ENCODE peak calls at places on chromosomes 13 and 19, in eight cellular contexts. One of them, this sample, is unnamed. For H3K4me1, the result is how much of the 10 kb centered on the place peaks cover.

GRCh38 chr19:35451278-35452096 is 3.4 kb downstream of the FFAR2 start:
- DNase-seq in fibroblast of lung: no peak
- DNase-seq in uterus: no peak
- DNase-seq in heart right ventricle: no peak
- DNase-seq in left lung: no peak
- DNase-seq in lung: no peak
- DNase-seq in left ventricle myocardium inferior: no peak
- DNase-seq in tibial nerve: no peak
- DNase-seq in this sample: no peak

GRCh38 chr13:33494596-33495214 is 209.2 kb upstream of the STARD13 start:
- DNase-seq in fibroblast of lung: peak
- DNase-seq in uterus: no peak
- DNase-seq in heart right ventricle: no peak
- DNase-seq in left lung: no peak
- DNase-seq in lung: no peak
- DNase-seq in left ventricle myocardium inferior: peak
- DNase-seq in tibial nerve: no peak
- DNase-seq in this sample: no peak

GRCh38 chr19:11479470-11480080 is 1.3 kb downstream of the ELAVL3 start:
- DNase-seq in fibroblast of lung: no peak
- DNase-seq in uterus: no peak
- DNase-seq in heart right ventricle: peak
- DNase-seq in left lung: no peak
- DNase-seq in lung: no peak
- DNase-seq in left ventricle myocardium inferior: peak
- DNase-seq in tibial nerve: no peak
- DNase-seq in this sample: peak

GRCh38 chr13:81133066-81133465 is 792.1 kb upstream of the SPRY2 start:
- DNase-seq in fibroblast of lung: peak
- DNase-seq in uterus: no peak
- DNase-seq in heart right ventricle: no peak
- DNase-seq in left lung: no peak
- DNase-seq in lung: no peak
- DNase-seq in left ventricle myocardium inferior: no peak
- DNase-seq in tibial nerve: no peak
- DNase-seq in this sample: no peak

GRCh38 chr19:55131421-55131820 is 14.0 kb upstream of the PPP1R12C start:
- DNase-seq in fibroblast of lung: peak
- DNase-seq in uterus: no peak
- DNase-seq in heart right ventricle: no peak
- DNase-seq in left lung: no peak
- DNase-seq in lung: no peak
- DNase-seq in left ventricle myocardium inferior: no peak
- DNase-seq in tibial nerve: no peak
- DNase-seq in this sample: no peak

GRCh38 chr13:27011661-27012060 is 159.9 kb downstream of the USP12 start:
- DNase-seq in fibroblast of lung: no peak
- DNase-seq in uterus: no peak
- DNase-seq in heart right ventricle: no peak
- DNase-seq in left lung: no peak
- DNase-seq in lung: no peak
- DNase-seq in left ventricle myocardium inferior: no peak
- DNase-seq in tibial nerve: no peak
- DNase-seq in this sample: no peak

GRCh38 chr13:91544723-91545122 is 146.3 kb downstream of the GPC5 start:
- DNase-seq in fibroblast of lung: no peak
- DNase-seq in uterus: no peak
- DNase-seq in heart right ventricle: no peak
- DNase-seq in left lung: no peak
- DNase-seq in lung: no peak
- DNase-seq in left ventricle myocardium inferior: no peak
- DNase-seq in tibial nerve: no peak
- DNase-seq in this sample: no peak

GRCh38 chr13:31096624-31097302 is 64.9 kb downstream of the HSPH1 start:
- DNase-seq in fibroblast of lung: no peak
- DNase-seq in uterus: no peak
- DNase-seq in heart right ventricle: no peak
- DNase-seq in left lung: peak
- DNase-seq in lung: no peak
- DNase-seq in left ventricle myocardium inferior: no peak
- DNase-seq in tibial nerve: no peak
- DNase-seq in this sample: no peak

GRCh38 chr19:48991823-48992570 is 1.1 kb downstream of the GYS1 start:
- DNase-seq in fibroblast of lung: peak
- DNase-seq in uterus: peak
- DNase-seq in heart right ventricle: peak
- DNase-seq in left lung: peak
- DNase-seq in lung: peak
- DNase-seq in left ventricle myocardium inferior: peak
- DNase-seq in tibial nerve: peak
- DNase-seq in this sample: no peak

GRCh38 chr13:110284809-110285519 is 22.0 kb downstream of the COL4A1 start:
- DNase-seq in fibroblast of lung: no peak
- DNase-seq in uterus: no peak
- DNase-seq in heart right ventricle: no peak
- DNase-seq in left lung: no peak
- DNase-seq in lung: no peak
- DNase-seq in left ventricle myocardium inferior: no peak
- DNase-seq in tibial nerve: no peak
- DNase-seq in this sample: no peak
- H3K4me1 ChIP-seq in fibroblast of lung: under half
- H3K4me1 ChIP-seq in uterus: under half
- H3K4me1 ChIP-seq in heart right ventricle: half or more
- H3K4me1 ChIP-seq in left lung: under half
- H3K4me1 ChIP-seq in lung: under half
- H3K4me1 ChIP-seq in left ventricle myocardium inferior: half or more
- H3K4me1 ChIP-seq in tibial nerve: under half
- H3K4me1 ChIP-seq in this sample: under half

DNA sequence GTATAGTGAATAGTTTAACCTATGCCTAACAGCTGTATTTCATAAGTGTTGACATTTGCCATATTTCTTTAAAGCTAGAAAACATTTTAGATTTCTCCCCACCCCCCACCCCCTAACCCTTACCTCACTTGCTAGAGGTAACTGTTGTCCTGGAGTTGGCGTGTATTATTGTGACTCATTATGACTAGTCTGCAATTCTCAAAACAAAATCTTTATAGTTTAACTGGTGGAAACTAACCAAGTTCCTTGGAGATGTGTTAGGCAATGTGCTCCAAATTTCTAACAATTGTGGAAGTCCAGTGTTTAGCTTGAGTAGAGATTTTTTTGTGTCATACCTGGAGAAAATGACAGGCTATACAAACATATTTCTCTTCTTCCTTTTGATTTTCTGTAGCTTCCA is 38.0 kb downstream of the KCTD4 start:
- DNase-seq in fibroblast of lung: peak
- DNase-seq in uterus: no peak
- DNase-seq in heart right ventricle: no peak
- DNase-seq in left lung: no peak
- DNase-seq in lung: no peak
- DNase-seq in left ventricle myocardium inferior: no peak
- DNase-seq in tibial nerve: no peak
- DNase-seq in this sample: no peak
- H3K27ac ChIP-seq in fibroblast of lung: peak
- H3K27ac ChIP-seq in uterus: peak
- H3K27ac ChIP-seq in heart right ventricle: no peak
- H3K27ac ChIP-seq in left lung: peak
- H3K27ac ChIP-seq in lung: no peak
- H3K27ac ChIP-seq in left ventricle myocardium inferior: no peak
- H3K27ac ChIP-seq in tibial nerve: peak
- H3K27ac ChIP-seq in this sample: peak

GRCh38 chr19:5645409-5645808 is 22.5 kb downstream of the SAFB start:
- DNase-seq in fibroblast of lung: no peak
- DNase-seq in uterus: no peak
- DNase-seq in heart right ventricle: no peak
- DNase-seq in left lung: no peak
- DNase-seq in lung: no peak
- DNase-seq in left ventricle myocardium inferior: no peak
- DNase-seq in tibial nerve: no peak
- DNase-seq in this sample: no peak
- TF ChIP-seq CTCF in fibroblast of lung: no peak
- TF ChIP-seq CTCF in uterus: no peak
- TF ChIP-seq CTCF in heart right ventricle: no peak
- TF ChIP-seq CTCF in left lung: no peak
- TF ChIP-seq CTCF in lung: no peak
- TF ChIP-seq CTCF in left ventricle myocardium inferior: no peak
- TF ChIP-seq CTCF in tibial nerve: no peak
- TF ChIP-seq CTCF in this sample: no peak

GRCh38 chr13:99507054-99507453 is 5.8 kb downstream of the TM9SF2 start:
- DNase-seq in fibroblast of lung: no peak
- DNase-seq in uterus: no peak
- DNase-seq in heart right ventricle: no peak
- DNase-seq in left lung: no peak
- DNase-seq in lung: no peak
- DNase-seq in left ventricle myocardium inferior: no peak
- DNase-seq in tibial nerve: no peak
- DNase-seq in this sample: no peak
- H3K4me1 ChIP-seq in fibroblast of lung: under half
- H3K4me1 ChIP-seq in uterus: under half
- H3K4me1 ChIP-seq in heart right ventricle: under half
- H3K4me1 ChIP-seq in left lung: under half
- H3K4me1 ChIP-seq in lung: under half
- H3K4me1 ChIP-seq in left ventricle myocardium inferior: half or more
- H3K4me1 ChIP-seq in tibial nerve: under half
- H3K4me1 ChIP-seq in this sample: half or more

GRCh38 chr13:60019119-60019993 is 144.4 kb downstream of the DIAPH3 start:
- DNase-seq in fibroblast of lung: peak
- DNase-seq in uterus: no peak
- DNase-seq in heart right ventricle: no peak
- DNase-seq in left lung: no peak
- DNase-seq in lung: no peak
- DNase-seq in left ventricle myocardium inferior: no peak
- DNase-seq in tibial nerve: no peak
- DNase-seq in this sample: no peak
- H3K27ac ChIP-seq in fibroblast of lung: no peak
- H3K27ac ChIP-seq in uterus: no peak
- H3K27ac ChIP-seq in heart right ventricle: no peak
- H3K27ac ChIP-seq in left lung: peak
- H3K27ac ChIP-seq in lung: no peak
- H3K27ac ChIP-seq in left ventricle myocardium inferior: no peak
- H3K27ac ChIP-seq in tibial nerve: no peak
- H3K27ac ChIP-seq in this sample: no peak

GRCh38 chr19:17936379-17936778 is 3.6 kb downstream of the CCDC124 start:
- DNase-seq in fibroblast of lung: no peak
- DNase-seq in uterus: no peak
- DNase-seq in heart right ventricle: no peak
- DNase-seq in left lung: no peak
- DNase-seq in lung: no peak
- DNase-seq in left ventricle myocardium inferior: no peak
- DNase-seq in tibial nerve: no peak
- DNase-seq in this sample: no peak

GRCh38 chr19:17929056-17929455 is 3.8 kb upstream of the CCDC124 start:
- DNase-seq in fibroblast of lung: no peak
- DNase-seq in uterus: no peak
- DNase-seq in heart right ventricle: no peak
- DNase-seq in left lung: no peak
- DNase-seq in lung: no peak
- DNase-seq in left ventricle myocardium inferior: no peak
- DNase-seq in tibial nerve: no peak
- DNase-seq in this sample: no peak

GRCh38 chr19:17933414-17934129 is 757 bp downstream of the CCDC124 start:
- DNase-seq in fibroblast of lung: peak
- DNase-seq in uterus: no peak
- DNase-seq in heart right ventricle: no peak
- DNase-seq in left lung: no peak
- DNase-seq in lung: no peak
- DNase-seq in left ventricle myocardium inferior: no peak
- DNase-seq in tibial nerve: no peak
- DNase-seq in this sample: no peak

GRCh38 chr19:17931532-17932191 is 1.2 kb upstream of the CCDC124 start:
- DNase-seq in fibroblast of lung: no peak
- DNase-seq in uterus: no peak
- DNase-seq in heart right ventricle: no peak
- DNase-seq in left lung: no peak
- DNase-seq in lung: no peak
- DNase-seq in left ventricle myocardium inferior: no peak
- DNase-seq in tibial nerve: no peak
- DNase-seq in this sample: no peak

DNA sequence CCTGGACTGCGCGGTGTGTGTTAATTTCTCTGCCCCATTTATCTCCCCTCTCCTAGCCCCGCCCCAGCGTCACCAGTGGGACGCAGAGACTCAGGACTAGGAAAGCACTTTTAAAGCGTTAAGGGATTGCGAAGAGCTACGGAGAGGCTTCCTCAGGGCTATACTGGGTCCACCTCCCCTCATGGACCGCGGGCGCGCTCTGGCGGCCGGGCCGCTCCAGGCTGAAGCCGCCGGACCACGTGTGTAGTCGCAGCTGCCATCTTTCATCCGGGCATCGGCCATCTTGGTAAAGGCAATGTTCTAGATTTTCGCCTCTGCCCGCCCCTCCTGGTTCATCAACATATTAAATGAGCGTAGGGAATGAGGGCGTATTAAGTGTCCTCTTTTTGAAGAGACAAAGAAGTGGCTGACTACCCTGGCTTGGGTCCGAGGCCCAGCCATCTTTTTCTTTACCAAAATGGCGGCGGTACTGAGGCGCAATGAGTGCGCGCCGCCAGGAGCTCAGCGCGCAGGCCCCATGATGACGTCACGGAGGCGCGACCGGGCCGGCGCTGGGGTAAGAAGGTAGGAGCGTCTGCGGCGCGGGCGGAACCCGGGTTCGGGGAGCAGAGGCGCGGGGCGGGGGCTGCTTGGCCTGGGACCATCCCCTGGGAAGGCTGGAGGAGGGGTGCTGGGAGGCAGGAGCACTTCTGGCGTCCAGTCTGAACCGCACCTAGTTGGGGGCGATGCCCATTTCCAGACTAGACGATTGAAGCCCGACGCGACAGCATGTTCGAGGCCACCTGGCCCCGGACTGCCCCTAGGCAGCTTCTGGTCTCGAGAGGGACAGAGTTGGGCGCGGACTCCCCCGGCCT is at the start of gene CCDC124:
- DNase-seq in fibroblast of lung: peak
- DNase-seq in uterus: peak
- DNase-seq in heart right ventricle: peak
- DNase-seq in left lung: peak
- DNase-seq in lung: peak
- DNase-seq in left ventricle myocardium inferior: peak
- DNase-seq in tibial nerve: peak
- DNase-seq in this sample: peak
- TF ChIP-seq CTCF in fibroblast of lung: peak
- TF ChIP-seq CTCF in uterus: peak
- TF ChIP-seq CTCF in heart right ventricle: peak
- TF ChIP-seq CTCF in left lung: peak
- TF ChIP-seq CTCF in lung: peak
- TF ChIP-seq CTCF in left ventricle myocardium inferior: peak
- TF ChIP-seq CTCF in tibial nerve: peak
- TF ChIP-seq CTCF in this sample: peak

GRCh38 chr19:44757057-44757734 is 8.7 kb downstream of the BCL3 start:
- DNase-seq in fibroblast of lung: peak
- DNase-seq in uterus: peak
- DNase-seq in heart right ventricle: peak
- DNase-seq in left lung: no peak
- DNase-seq in lung: no peak
- DNase-seq in left ventricle myocardium inferior: peak
- DNase-seq in tibial nerve: peak
- DNase-seq in this sample: peak
- H3K4me1 ChIP-seq in fibroblast of lung: half or more
- H3K4me1 ChIP-seq in uterus: under half
- H3K4me1 ChIP-seq in heart right ventricle: half or more
- H3K4me1 ChIP-seq in left lung: half or more
- H3K4me1 ChIP-seq in lung: under half
- H3K4me1 ChIP-seq in left ventricle myocardium inferior: half or more
- H3K4me1 ChIP-seq in tibial nerve: under half
- H3K4me1 ChIP-seq in this sample: under half